ENCODE peak calls at places on chromosome 13, in ten cellular contexts. M, S, P, E, Y, Q, O, R, X and H are unnamed samples. For H3K27me3, the result is how much of the 10 kb centered on the place peaks cover.

GRCh38 chr13:99980201-99981114 is 1.1 kb upstream of the ZIC2 start:
- DNase-seq in Q (peak), E (peak), O (no peak), M (no peak), P (peak), X (peak), S (no peak), R (no peak), Y (peak), H (peak)

GRCh38 chr13:36431204-36432105 is 840 bp upstream of the CCNA1 start:
- DNase-seq in R (no peak), X (no peak), O (peak), Y (peak), Q (peak), E (no peak), S (no peak), M (no peak), P (no peak), H (no peak)

GRCh38 chr13:22144806-22145205 is 473.9 kb downstream of the FGF9 start:
- DNase-seq in X (no peak), P (no peak), Q (no peak), O (no peak), S (no peak), R (no peak), M (no peak), E (no peak), Y (no peak), H (no peak)

GRCh38 chr13:44848956-44849748 is 140.1 kb downstream of the NUFIP1 start:
- DNase-seq in R (no peak), Q (no peak), X (no peak), O (no peak), S (no peak), Y (no peak), M (peak), P (peak), E (no peak), H (no peak)

GRCh38 chr13:23443878-23444277 is 10.4 kb upstream of the SACS start:
- DNase-seq in O (no peak), E (no peak), S (no peak), R (no peak), Y (no peak), M (no peak), X (no peak), Q (no peak), P (no peak), H (no peak)

GRCh38 chr13:111999352-111999751 is 67.6 kb upstream of the SOX1 start:
- DNase-seq in O (no peak), M (no peak), Y (no peak), E (no peak), S (no peak), P (no peak), R (no peak), Q (no peak), X (no peak), H (no peak)

GRCh38 chr13:75585153-75585552 is 35.6 kb downstream of the UCHL3 start:
- DNase-seq in R (no peak), X (no peak), S (no peak), P (no peak), M (no peak), E (no peak), O (no peak), Q (no peak), Y (no peak), H (no peak)

GRCh38 chr13:38417727-38418126 is 68.1 kb downstream of the UFM1 start:
- DNase-seq in M (peak), R (no peak), Y (no peak), S (no peak), X (no peak), P (no peak), E (no peak), O (no peak), Q (peak), H (peak)

GRCh38 chr13:37870895-37871550 is 1.5 kb upstream of the TRPC4 start:
- DNase-seq in M (no peak), R (no peak), E (no peak), O (no peak), P (no peak), Q (peak), S (no peak), Y (no peak), X (no peak), H (peak)

GRCh38 chr13:60617863-60618733 is 221.1 kb downstream of the TDRD3 start:
- DNase-seq in Y (peak), E (no peak), X (no peak), M (peak), S (no peak), Q (peak), O (no peak), R (no peak), P (no peak), H (peak)

GRCh38 chr13:73220966-73221720 is 162.3 kb downstream of the KLF5 start:
- DNase-seq in M (no peak), Q (no peak), S (no peak), X (no peak), O (no peak), Y (no peak), E (no peak), P (no peak), R (no peak), H (peak)

DNA sequence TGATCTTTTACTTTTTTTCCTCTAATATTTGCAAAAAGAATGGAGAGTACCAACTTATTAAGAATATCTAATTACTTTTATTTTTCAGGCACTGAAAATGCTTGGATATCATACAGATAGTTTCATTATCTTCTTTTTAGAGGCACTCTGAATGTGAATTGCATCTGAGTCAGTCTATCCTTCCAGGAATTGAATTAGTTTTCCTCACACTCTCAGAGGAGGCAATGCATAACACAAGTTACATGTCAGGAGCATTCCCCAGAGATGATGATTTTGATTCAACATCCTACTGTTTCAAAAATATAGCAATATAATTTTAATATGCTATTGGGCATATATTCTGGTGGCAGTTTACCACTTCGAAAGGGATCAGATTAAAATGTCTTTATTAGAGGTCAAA is 1315.4 kb downstream of the PCDH9 start:
- DNase-seq in P (no peak), S (no peak), X (no peak), O (no peak), Y (no peak), Q (no peak), E (no peak), M (no peak), R (no peak), H (peak)
- H3K27ac ChIP-seq in P (no peak), S (no peak), X (no peak), O (no peak), Y (no peak), Q (no peak), E (no peak), M (no peak), R (no peak), H (peak)

GRCh38 chr13:20671789-20672188 is 31.7 kb upstream of the IL17D start:
- DNase-seq in Q (no peak), S (no peak), Y (no peak), E (no peak), X (no peak), P (no peak), M (no peak), R (no peak), O (no peak), H (no peak)
- H3K27me3 ChIP-seq in Q (under half), S (under half), Y (under half), E (under half), X (under half), P (under half), M (under half), R (under half), O (under half), H (under half)

GRCh38 chr13:110356362-110356761 is 49.3 kb downstream of the COL4A2 start:
- DNase-seq in M (no peak), P (no peak), Y (no peak), Q (no peak), S (no peak), R (no peak), E (no peak), O (no peak), X (no peak), H (no peak)
- H3K27ac ChIP-seq in M (no peak), P (peak), Y (no peak), Q (no peak), S (no peak), R (peak), E (no peak), O (no peak), X (no peak), H (no peak)

DNA sequence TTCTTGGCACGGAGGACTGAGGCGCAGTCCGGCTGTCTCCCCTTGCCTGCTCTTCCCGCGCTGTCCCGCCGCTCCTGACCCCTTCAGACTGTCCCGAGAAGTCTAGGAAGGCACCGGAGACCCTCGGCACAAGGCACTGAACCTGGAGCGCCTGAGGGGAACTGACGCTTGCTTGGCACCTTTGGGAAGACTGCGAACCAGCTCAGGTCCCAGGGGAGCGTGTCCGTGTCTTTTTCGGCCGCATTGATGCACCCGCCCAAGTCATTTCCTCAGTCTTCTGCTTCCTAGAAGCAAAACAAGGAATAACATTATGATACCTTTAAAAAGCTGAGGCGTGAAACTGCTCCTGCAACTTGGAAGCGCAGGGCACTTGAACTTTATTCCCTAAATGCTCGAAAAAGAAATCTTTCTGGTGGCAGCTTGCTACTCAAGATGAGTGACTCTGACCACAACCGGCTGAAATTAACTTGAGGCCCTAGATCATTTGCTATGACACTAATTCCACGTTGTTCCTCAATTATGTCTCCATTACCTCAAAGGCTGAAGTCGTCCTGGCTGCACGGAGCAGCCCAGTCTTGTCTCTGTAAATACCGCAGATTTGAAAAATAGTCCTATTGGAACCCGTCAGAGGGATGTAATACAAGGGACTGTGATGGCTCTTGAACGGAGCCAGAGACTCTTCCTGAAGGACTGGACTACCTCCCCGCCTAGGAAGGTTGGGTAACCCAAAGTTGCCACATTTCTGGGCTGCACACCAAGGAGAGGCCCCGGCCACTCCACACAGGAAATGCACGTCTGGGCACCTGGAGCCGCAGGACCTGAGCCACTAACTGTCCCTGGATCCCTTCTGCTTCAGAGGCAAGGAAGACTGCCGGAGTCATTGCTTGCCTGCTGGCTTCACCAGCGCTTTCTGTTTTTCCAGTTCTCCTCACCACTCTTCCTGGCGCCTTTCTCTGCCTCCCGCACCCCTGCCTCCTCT is 947 bp upstream of the FLT1 start:
- DNase-seq in S (no peak), P (no peak), Y (no peak), Q (no peak), E (no peak), R (no peak), M (no peak), O (no peak), X (no peak), H (no peak)
- H3K27me3 ChIP-seq in S (half or more), P (half or more), Y (under half), Q (half or more), E (under half), R (under half), M (under half), O (half or more), X (half or more), H (under half)

GRCh38 chr13:40986328-40986856 is 32.7 kb downstream of the ELF1 start:
- DNase-seq in S (no peak), E (no peak), P (no peak), Y (no peak), O (no peak), X (no peak), R (no peak), Q (no peak), M (no peak), H (no peak)
- H3K27ac ChIP-seq in S (peak), E (peak), P (no peak), Y (no peak), O (peak), X (peak), R (peak), Q (no peak), M (peak), H (no peak)